ENCODE peak calls at places on chromosomes 5 and 9, in eight cellular contexts. W is T-helper 9 cell; V is stimulated activated CD4-positive, alpha-beta T cell treated with anti-CD3 and anti-CD28 coated beads, Interleukin-1b, Interleukin-23, amount 100 ng/mL, for 24 hours; O is fibroblast of mammary gland; L is AML-193; H is naive thymus-derived CD4-positive, alpha-beta T cell; G is M059J; X is Daoy. F is an unnamed sample.

GRCh38 chr5:133843911-133844310 is 124.5 kb downstream of the C5orf15 start:
- DNase-seq in W (no peak), V (no peak), O (no peak), L (no peak), H (no peak), G (no peak), X (no peak), F (no peak)

GRCh38 chr9:98807070-98807810 is at the start of gene GALNT12:
- DNase-seq in W (peak; percentile 39), V (peak; percentile 45), O (no peak), L (no peak), H (peak; percentile 42), G (no peak), X (peak; percentile 63), F (no peak)

GRCh38 chr5:68070641-68071191 is 144.8 kb upstream of the PIK3R1 start:
- DNase-seq in W (no peak), V (no peak), O (peak; percentile 45), L (no peak), H (no peak), G (no peak), X (no peak), F (no peak)

GRCh38 chr5:56447232-56447631 is 214.1 kb upstream of the ANKRD55 start:
- DNase-seq in W (no peak), V (no peak), O (peak; percentile 25), L (no peak), H (no peak), G (no peak), X (no peak), F (no peak)

GRCh38 chr5:90889325-90889600 is 330.7 kb downstream of the ADGRV1 start:
- DNase-seq in W (no peak), V (no peak), O (no peak), L (no peak), H (no peak), G (no peak), X (no peak), F (no peak)

GRCh38 chr5:54738118-54738972 is 220.8 kb downstream of the SNX18 start:
- DNase-seq in W (no peak), V (no peak), O (peak; percentile 76), L (peak; percentile 80), H (no peak), G (peak; percentile 82), X (peak; percentile 54), F (peak; percentile 79)

GRCh38 chr9:126055386-126055785 is 271.2 kb upstream of the MVB12B start:
- DNase-seq in W (no peak), V (no peak), O (peak; percentile 14), L (no peak), H (no peak), G (peak; percentile 81), X (peak; percentile 84), F (no peak)

GRCh38 chr9:92637331-92637730 is 32.6 kb downstream of the IPPK start:
- DNase-seq in W (no peak), V (no peak), O (no peak), L (no peak), H (no peak), G (no peak), X (no peak), F (peak; percentile 56)

GRCh38 chr5:91443028-91443427 is 59.9 kb upstream of the ARRDC3 start:
- DNase-seq in W (no peak), V (no peak), O (peak; percentile 89), L (no peak), H (no peak), G (peak; percentile 64), X (peak; percentile 17), F (no peak)

GRCh38 chr9:127749090-127749787 is 14.1 kb upstream of the TOR2A start:
- DNase-seq in W (no peak), V (no peak), O (no peak), L (no peak), H (no peak), G (no peak), X (no peak), F (no peak)

GRCh38 chr9:76688471-76689238 is 75.6 kb upstream of the PCA3 start:
- DNase-seq in W (no peak), V (no peak), O (peak; percentile 76), L (peak; percentile 25), H (no peak), G (peak; percentile 55), X (no peak), F (no peak)

GRCh38 chr9:28389411-28389810 is 816.1 kb upstream of the C9orf72 start:
- DNase-seq in W (no peak), V (no peak), O (no peak), L (no peak), H (no peak), G (no peak), X (no peak), F (no peak)

GRCh38 chr5:125162714-125163113 is 416.3 kb upstream of the ZNF608 start:
- DNase-seq in W (no peak), V (no peak), O (no peak), L (no peak), H (no peak), G (no peak), X (no peak), F (no peak)

GRCh38 chr9:35271637-35272036 is 109.8 kb downstream of the UNC13B start:
- DNase-seq in W (no peak), V (no peak), O (no peak), L (no peak), H (no peak), G (no peak), X (no peak), F (no peak)

GRCh38 chr9:71772726-71773125 is 4.4 kb upstream of the CEMIP2 start:
- DNase-seq in W (no peak), V (no peak), O (no peak), L (no peak), H (no peak), G (no peak), X (no peak), F (no peak)

GRCh38 chr5:138506370-138507113 is 36.5 kb downstream of the ETF1 start:
- DNase-seq in W (no peak), V (no peak), O (no peak), L (no peak), H (no peak), G (no peak), X (no peak), F (no peak)

GRCh38 chr5:73770172-73770571 is 144.2 kb downstream of the ARHGEF28 start:
- DNase-seq in W (no peak), V (no peak), O (no peak), L (no peak), H (no peak), G (no peak), X (no peak), F (no peak)

GRCh38 chr9:137236936-137237421 is 4.1 kb upstream of the TUBB4B start:
- DNase-seq in W (no peak), V (no peak), O (no peak), L (no peak), H (no peak), G (no peak), X (no peak), F (no peak)

GRCh38 chr9:9774471-9774870 is 838.3 kb downstream of the PTPRD start:
- DNase-seq in W (no peak), V (no peak), O (no peak), L (no peak), H (no peak), G (no peak), X (no peak), F (no peak)

GRCh38 chr5:38724301-38725030 is 121.3 kb upstream of the OSMR start:
- DNase-seq in W (no peak), V (no peak), O (peak; percentile 80), L (no peak), H (no peak), G (peak; percentile 74), X (peak; percentile 66), F (no peak)

GRCh38 chr5:68007446-68007845 is 208.1 kb upstream of the PIK3R1 start:
- DNase-seq in W (no peak), V (no peak), O (peak; percentile 94), L (peak; percentile 90), H (no peak), G (peak; percentile 37), X (no peak), F (no peak)

GRCh38 chr9:93578844-93579243 is 2.5 kb downstream of the PHF2 start:
- DNase-seq in W (no peak), V (no peak), O (no peak), L (no peak), H (no peak), G (no peak), X (no peak), F (no peak)

GRCh38 chr5:159616967-159617366 is 286.7 kb upstream of the IL12B start:
- DNase-seq in W (no peak), V (no peak), O (peak; percentile 68), L (no peak), H (no peak), G (peak; percentile 66), X (peak; percentile 48), F (no peak)

F was measured in sciatic nerve.